ENCODE peak calls at places on chromosome 5, in seven cellular contexts. N is fibroblast of lung; X is neural progenitor cell; A is SK-N-SH; I is stomach; R is CD8-positive, alpha-beta T cell; S is mucosa of descending colon. W is an unnamed sample. For H3K4me1, the result is how much of the 10 kb centered on the place peaks cover.

GRCh38 chr5:15320896-15321295 is 179.1 kb upstream of the FBXL7 start:
- DNase-seq in N (no peak), X (peak), A (peak), I (no peak), R (no peak), S (no peak), W (no peak)

GRCh38 chr5:127068771-127069330 is 4.5 kb downstream of the C5orf63 start:
- DNase-seq in N (peak), X (no peak), A (no peak), I (no peak), R (no peak), S (no peak), W (no peak)

GRCh38 chr5:34957857-34958690 is 28.7 kb downstream of the DNAJC21 start:
- DNase-seq in N (peak), X (peak), A (peak), I (no peak), R (no peak), S (peak), W (no peak)

GRCh38 chr5:79454043-79454442 is 59.9 kb downstream of the HOMER1 start:
- DNase-seq in N (no peak), X (no peak), A (peak), I (no peak), R (no peak), S (no peak), W (no peak)

GRCh38 chr5:177124486-177124991 is 9.0 kb upstream of the NSD1 start:
- DNase-seq in N (no peak), X (no peak), A (no peak), I (no peak), R (no peak), S (no peak), W (no peak)

GRCh38 chr5:2093859-2094615 is 211.3 kb upstream of the IRX4 start:
- DNase-seq in N (no peak), X (no peak), A (no peak), I (no peak), R (no peak), S (no peak), W (no peak)

GRCh38 chr5:7589800-7590199 is 193.9 kb downstream of the ADCY2 start:
- DNase-seq in N (no peak), X (no peak), A (no peak), I (no peak), R (no peak), S (no peak), W (no peak)

GRCh38 chr5:1757511-1757910 is 42.1 kb downstream of the MRPL36 start:
- DNase-seq in N (no peak), X (no peak), A (no peak), I (peak), R (no peak), S (no peak), W (no peak)

GRCh38 chr5:171024084-171024483 is 162.3 kb downstream of the RANBP17 start:
- DNase-seq in N (no peak), X (no peak), A (no peak), I (no peak), R (no peak), S (no peak), W (no peak)

GRCh38 chr5:141692919-141693848 is 11.2 kb upstream of the ARAP3 start:
- DNase-seq in N (peak), X (peak), A (no peak), I (no peak), R (peak), S (no peak), W (no peak)

GRCh38 chr5:33549982-33550567 is 109.3 kb downstream of the TARS1 start:
- DNase-seq in N (no peak), X (no peak), A (no peak), I (no peak), R (no peak), S (no peak), W (peak)

GRCh38 chr5:111863801-111864200 is 106.8 kb upstream of the NREP start:
- DNase-seq in N (peak), X (no peak), A (no peak), I (no peak), R (no peak), S (no peak), W (no peak)

GRCh38 chr5:103573411-103573810 is 10.8 kb upstream of the NUDT12 start:
- DNase-seq in N (no peak), X (no peak), A (no peak), I (no peak), R (no peak), S (no peak), W (no peak)

GRCh38 chr5:148125641-148126040 is 42.7 kb upstream of the SPINK14 start:
- DNase-seq in N (peak), X (no peak), A (peak), I (no peak), R (no peak), S (no peak), W (no peak)

GRCh38 chr5:14870347-14871083 is 1.1 kb downstream of the ANKH start:
- DNase-seq in N (no peak), X (peak), A (peak), I (peak), R (peak), S (peak), W (no peak)

GRCh38 chr5:27315541-27316282 is 277.3 kb upstream of the CDH9 start:
- DNase-seq in N (peak), X (peak), A (no peak), I (no peak), R (no peak), S (no peak), W (no peak)

GRCh38 chr5:45105491-45105994 is 296.8 kb downstream of the MRPS30 start:
- DNase-seq in N (no peak), X (no peak), A (no peak), I (no peak), R (no peak), S (no peak), W (no peak)

GRCh38 chr5:38554860-38555259 is 1.6 kb downstream of the LIFR start:
- DNase-seq in N (no peak), X (no peak), A (no peak), I (no peak), R (no peak), S (no peak), W (no peak)

GRCh38 chr5:149317281-149318048 is 27.8 kb upstream of the GRPEL2 start:
- DNase-seq in N (peak), X (peak), A (peak), I (peak), R (peak), S (peak), W (no peak)

GRCh38 chr5:57117601-57118000 is 56.3 kb upstream of the GPBP1 start:
- DNase-seq in N (peak), X (no peak), A (no peak), I (no peak), R (peak), S (no peak), W (no peak)

DNA sequence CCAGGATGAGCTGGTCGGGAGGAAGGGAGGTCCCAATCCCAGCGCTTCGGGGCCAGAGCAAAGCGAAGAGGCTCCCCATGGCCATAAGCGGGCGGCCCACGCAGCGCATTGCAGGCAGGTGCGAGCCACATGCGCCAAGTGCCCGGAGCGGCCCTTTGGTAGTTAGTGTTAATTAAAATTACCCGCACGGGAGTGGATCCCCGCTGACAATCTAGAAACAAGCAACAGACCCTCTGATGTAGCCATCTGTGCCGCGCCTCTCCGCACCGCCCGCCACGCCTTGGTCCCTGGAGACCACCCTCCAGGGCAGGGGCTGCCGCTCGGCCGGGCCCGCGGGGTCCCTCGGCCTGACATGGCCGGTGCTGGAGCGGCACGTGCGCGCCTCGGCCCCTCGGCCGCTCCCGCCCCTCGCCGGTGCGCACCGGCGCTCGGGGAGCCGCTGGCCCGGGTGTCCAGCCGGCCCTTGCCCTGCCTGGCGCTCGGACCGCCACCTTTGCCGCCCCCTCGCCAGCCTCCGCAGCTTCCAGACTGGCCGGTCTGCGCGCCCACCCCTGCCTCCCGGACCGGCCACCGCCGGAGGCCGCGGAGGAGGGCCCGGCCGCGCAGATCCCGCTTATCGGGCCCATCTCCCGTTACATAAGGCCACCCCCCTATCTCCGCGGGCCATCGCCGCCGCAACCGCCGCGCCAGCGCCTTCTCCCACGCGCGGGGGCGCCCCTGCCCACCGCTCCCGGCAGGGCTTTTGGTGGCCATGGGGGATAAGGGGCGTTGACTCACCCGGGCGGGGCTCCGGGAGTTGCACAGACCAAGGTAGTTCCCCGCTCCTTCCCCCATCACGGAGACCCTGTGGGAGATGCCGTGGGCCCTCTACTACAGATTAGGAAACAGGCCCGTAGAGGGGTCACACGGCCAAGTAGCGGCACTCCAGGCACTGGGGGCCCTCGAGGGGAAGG is 1.9 kb upstream of the IL13 start:
- DNase-seq in N (peak), X (peak), A (peak), I (peak), R (no peak), S (no peak), W (no peak)
- H3K4me3 ChIP-seq in N (peak), X (peak), A (peak), I (peak), R (peak), S (no peak), W (peak)

DNA sequence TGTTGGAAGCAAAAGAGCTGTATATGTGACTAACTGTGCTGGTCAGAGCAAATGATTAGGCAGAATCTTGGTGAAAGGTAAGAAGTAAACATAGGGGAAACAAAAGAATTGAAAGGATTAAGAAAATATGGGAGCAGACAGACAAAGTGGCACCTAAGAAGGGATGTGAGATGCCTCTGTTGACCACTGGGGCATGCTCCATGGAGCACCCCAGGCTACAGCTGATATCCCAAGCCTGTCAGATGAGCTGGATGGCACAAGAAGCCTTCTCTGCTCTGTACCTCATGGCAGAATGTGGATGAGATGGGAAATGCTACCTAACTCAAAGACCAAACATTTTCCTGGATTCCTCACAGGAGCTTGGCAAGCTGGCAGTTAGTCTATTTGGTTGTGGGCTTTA is 89.3 kb upstream of the SLIT3 start:
- DNase-seq in N (no peak), X (no peak), A (no peak), I (no peak), R (no peak), S (no peak), W (no peak)
- TF ChIP-seq CTCF in N (no peak), X (no peak), A (no peak), I (no peak), R (no peak), S (no peak), W (no peak)

GRCh38 chr5:73152411-73153388 is 20.3 kb upstream of the TMEM174 start:
- DNase-seq in N (no peak), X (no peak), A (no peak), I (no peak), R (no peak), S (peak), W (no peak)

GRCh38 chr5:73155541-73156222 is 17.3 kb upstream of the TMEM174 start:
- DNase-seq in N (no peak), X (peak), A (no peak), I (no peak), R (no peak), S (no peak), W (no peak)

GRCh38 chr5:73151733-73152410 is 21.1 kb upstream of the TMEM174 start:
- DNase-seq in N (no peak), X (no peak), A (no peak), I (no peak), R (no peak), S (no peak), W (no peak)

GRCh38 chr5:73153513-73153912 is 19.5 kb upstream of the TMEM174 start:
- DNase-seq in N (no peak), X (no peak), A (no peak), I (no peak), R (no peak), S (no peak), W (no peak)

DNA sequence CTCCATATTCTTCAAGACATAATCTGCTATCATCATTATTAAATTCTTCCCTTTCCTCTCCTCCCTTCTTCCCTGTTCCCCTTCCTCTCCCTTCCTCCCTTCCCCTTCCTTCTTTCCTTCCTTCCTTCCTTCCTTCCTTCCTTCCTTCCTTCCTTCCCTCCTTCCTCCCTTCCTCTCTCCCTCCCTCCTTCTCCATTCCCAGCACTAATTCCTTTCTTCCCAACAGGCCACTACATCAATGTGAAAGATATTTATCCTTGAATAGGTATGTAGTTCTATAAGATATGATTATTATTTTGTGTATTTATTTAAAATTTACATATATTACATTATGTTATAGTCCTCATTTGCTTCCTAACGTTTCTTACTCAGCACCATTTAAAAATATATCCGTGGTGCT is 18.4 kb upstream of the TMEM174 start:
- DNase-seq in N (no peak), X (no peak), A (no peak), I (no peak), R (no peak), S (no peak), W (no peak)
- H3K4me1 ChIP-seq in N (under half), X (under half), A (under half), I (under half), R (under half), S (under half), W (under half)

DNA sequence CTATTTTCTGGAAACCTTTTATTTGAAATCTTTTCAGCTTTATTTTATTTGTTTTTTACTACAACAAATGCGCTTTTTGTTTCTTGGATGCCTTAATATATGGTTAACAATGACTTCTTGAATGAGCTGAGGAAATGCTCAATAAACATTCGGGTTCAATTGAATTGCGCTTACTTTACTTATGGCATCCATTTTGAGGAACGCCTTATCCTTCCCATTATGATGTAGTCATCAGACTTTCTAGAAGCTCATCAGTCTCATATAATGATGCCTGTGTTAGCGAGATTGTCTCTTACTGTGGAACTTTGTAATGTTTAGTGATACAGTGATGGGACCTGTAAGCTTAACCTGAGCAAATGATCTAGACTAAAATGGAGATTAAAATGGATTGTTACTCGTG is 916 bp downstream of the SHLD3 start:
- DNase-seq in N (no peak), X (no peak), A (no peak), I (no peak), R (no peak), S (no peak), W (no peak)
- H3K4me3 ChIP-seq in N (peak), X (peak), A (peak), I (peak), R (peak), S (no peak), W (peak)

DNA sequence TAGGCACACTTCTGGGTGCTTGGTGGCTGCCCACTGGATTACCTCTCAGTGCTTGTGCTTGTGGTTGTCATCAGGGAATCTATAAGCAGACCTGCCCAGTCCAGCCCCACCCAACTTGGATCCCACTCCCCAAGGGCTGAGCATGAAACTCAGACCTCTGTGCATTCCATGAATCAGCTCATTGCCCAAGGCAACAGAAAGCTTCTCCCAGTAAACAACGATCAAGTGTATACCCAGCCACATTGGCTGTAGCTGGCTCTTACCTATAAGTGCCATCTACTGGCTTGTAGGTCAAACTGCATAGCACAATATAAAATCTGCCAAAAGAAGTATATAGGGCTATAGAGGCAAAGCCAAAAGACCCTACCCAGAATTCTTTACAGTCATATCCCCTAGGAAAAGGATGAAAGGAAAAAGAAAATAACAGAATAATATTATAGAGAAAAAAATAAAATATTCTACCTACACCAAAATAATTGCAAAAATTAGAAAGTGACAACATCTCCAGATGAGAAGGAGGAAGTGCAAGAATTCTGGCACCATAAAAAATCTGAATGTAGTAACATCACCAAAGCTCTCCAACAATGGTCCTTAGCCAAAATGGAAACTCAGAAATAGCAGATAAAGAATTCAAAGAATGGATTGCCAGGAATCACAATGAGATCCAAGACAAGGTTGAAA is 321.0 kb upstream of the TRPC7 start:
- DNase-seq in N (peak), X (peak), A (no peak), I (no peak), R (no peak), S (no peak), W (no peak)
- TF ChIP-seq CTCF in N (peak), X (peak), A (peak), I (no peak), R (no peak), S (no peak), W (no peak)

GRCh38 chr5:60493372-60493771 is 206.6 kb downstream of the DEPDC1B start:
- DNase-seq in N (no peak), X (no peak), A (no peak), I (no peak), R (no peak), S (no peak), W (no peak)
- H3K4me1 ChIP-seq in N (under half), X (under half), A (under half), I (under half), R (under half), S (under half), W (under half)

DNA sequence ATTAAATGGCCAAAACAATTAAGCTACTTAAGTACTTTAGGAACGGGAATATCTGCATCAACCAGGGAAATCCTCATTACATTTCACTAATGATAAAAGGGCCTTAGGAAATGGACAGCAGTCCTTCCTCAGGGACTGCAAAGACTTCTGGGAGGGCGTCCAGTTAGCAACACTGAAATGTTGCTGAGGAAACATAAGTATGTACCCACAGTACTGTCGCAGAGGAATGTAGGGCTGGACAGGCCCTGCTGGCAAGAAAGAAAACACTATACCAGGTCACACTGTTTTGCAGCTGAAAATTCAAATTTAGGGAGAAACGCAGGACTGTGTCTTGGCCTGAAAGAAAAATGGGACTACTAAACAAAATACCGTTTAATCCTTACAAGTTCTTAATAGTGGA is 1.3 kb downstream of the C5orf15 start:
- DNase-seq in N (peak), X (peak), A (no peak), I (no peak), R (no peak), S (no peak), W (no peak)
- H3K4me3 ChIP-seq in N (peak), X (peak), A (peak), I (peak), R (no peak), S (no peak), W (no peak)

DNA sequence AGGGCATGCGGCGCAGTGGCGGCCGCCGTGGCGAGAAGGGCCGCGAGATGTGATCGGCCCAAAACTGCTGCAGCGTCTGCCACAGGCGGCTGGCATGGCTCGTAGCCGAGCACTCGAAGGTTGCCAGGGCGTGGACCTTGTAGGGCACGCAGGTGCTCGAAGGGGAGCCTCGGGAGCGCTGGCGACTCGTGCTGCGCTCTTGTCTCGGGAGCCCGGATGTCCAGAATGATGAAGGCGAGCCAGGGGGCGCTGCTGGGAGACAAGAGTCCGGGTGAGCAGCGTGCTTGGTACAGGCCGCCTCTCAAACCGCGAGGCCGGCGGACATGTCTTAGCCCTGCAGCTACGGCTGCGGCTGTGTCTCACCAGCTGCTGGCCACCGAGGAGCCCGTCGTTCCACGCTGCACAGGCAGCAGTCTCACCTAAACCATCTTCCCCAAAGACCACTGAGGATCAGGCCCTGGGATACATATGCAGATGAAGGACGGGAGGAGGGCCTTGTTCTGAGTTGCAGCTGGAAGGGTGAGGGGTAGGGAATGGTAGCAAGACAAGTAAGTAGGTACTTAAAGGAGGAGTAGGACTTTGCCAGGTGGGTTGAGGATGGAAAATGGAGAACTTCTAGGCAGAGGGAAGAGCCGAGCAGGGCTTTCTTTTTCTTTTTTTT is 1.7 kb downstream of the CBY3 start:
- DNase-seq in N (peak), X (peak), A (peak), I (peak), R (peak), S (peak), W (peak)
- TF ChIP-seq CTCF in N (peak), X (peak), A (peak), I (no peak), R (no peak), S (no peak), W (no peak)